ENCODE peak calls at places on chromosomes 2 and 18, in eight cellular contexts. H, X, S, F, R, M, N and D are unnamed samples.

GRCh38 chr2:237917696-237918374 is 49.0 kb upstream of the UBE2F start:
- DNase-seq in F (no peak), M (no peak), X (no peak), H (no peak), S (no peak), N (no peak), R (no peak), D (no peak)

GRCh38 chr18:686339-687111 is 25.9 kb downstream of the ENOSF1 start:
- DNase-seq in F (peak; percentile 14), S (no peak), H (no peak), M (no peak), N (no peak), R (no peak), X (peak; percentile 5), D (no peak)

GRCh38 chr2:191565647-191566198 is 112.2 kb upstream of the NABP1 start:
- DNase-seq in M (no peak), H (no peak), F (no peak), N (no peak), S (no peak), R (no peak), X (no peak), D (no peak)

GRCh38 chr2:147378403-147378802 is 466.4 kb upstream of the ACVR2A start:
- DNase-seq in S (no peak), F (no peak), N (no peak), H (no peak), R (no peak), X (no peak), M (no peak), D (no peak)

GRCh38 chr2:131168578-131168977 is 40.8 kb upstream of the POTEE start:
- DNase-seq in H (no peak), R (no peak), F (no peak), X (no peak), N (no peak), S (no peak), M (no peak), D (no peak)

GRCh38 chr2:173831312-173832229 is 133.6 kb downstream of the SP3 start:
- DNase-seq in R (peak; percentile 71), X (peak; percentile 43), H (no peak), F (no peak), N (no peak), S (no peak), M (peak; percentile 90), D (no peak)

GRCh38 chr2:239268082-239268481 is 132.7 kb downstream of the HDAC4 start:
- DNase-seq in H (peak; percentile 78), M (no peak), N (no peak), R (peak; percentile 84), S (no peak), F (no peak), X (no peak), D (no peak)

GRCh38 chr2:204360218-204361007 is 184.9 kb upstream of the PARD3B start:
- DNase-seq in M (no peak), F (no peak), H (no peak), N (no peak), X (no peak), S (no peak), R (no peak), D (no peak)

GRCh38 chr2:188620916-188621315 is 329.2 kb downstream of the GULP1 start:
- DNase-seq in S (no peak), X (peak; percentile 74), H (no peak), M (no peak), N (no peak), R (no peak), F (no peak), D (no peak)

GRCh38 chr18:5974696-5975095 is 79.4 kb upstream of the TMEM200C start:
- DNase-seq in R (no peak), S (no peak), F (no peak), X (no peak), M (no peak), H (no peak), N (no peak), D (no peak)

GRCh38 chr2:157441072-157441454 is 2.8 kb downstream of the CYTIP start:
- DNase-seq in X (no peak), N (no peak), H (no peak), R (no peak), S (peak; percentile 65), F (no peak), M (no peak), D (peak; percentile 47)

GRCh38 chr2:239024226-239024625 is 176.3 kb downstream of the TWIST2 start:
- DNase-seq in F (no peak), R (no peak), S (no peak), X (no peak), M (no peak), H (peak; percentile 45), N (no peak), D (no peak)

GRCh38 chr2:99380376-99381010 is 43.3 kb downstream of the EIF5B start:
- DNase-seq in R (no peak), S (peak; percentile 11), H (no peak), N (no peak), F (no peak), X (peak; percentile 51), M (no peak), D (no peak)

GRCh38 chr2:28231110-28231621 is 161.5 kb upstream of the FOSL2 start:
- DNase-seq in M (peak; percentile 21), S (no peak), F (no peak), R (no peak), X (peak; percentile 78), H (no peak), N (no peak), D (no peak)

GRCh38 chr2:3101016-3101703 is 276.5 kb downstream of the EIPR1 start:
- DNase-seq in X (no peak), H (no peak), R (no peak), N (no peak), S (no peak), F (no peak), M (no peak), D (no peak)

DNA sequence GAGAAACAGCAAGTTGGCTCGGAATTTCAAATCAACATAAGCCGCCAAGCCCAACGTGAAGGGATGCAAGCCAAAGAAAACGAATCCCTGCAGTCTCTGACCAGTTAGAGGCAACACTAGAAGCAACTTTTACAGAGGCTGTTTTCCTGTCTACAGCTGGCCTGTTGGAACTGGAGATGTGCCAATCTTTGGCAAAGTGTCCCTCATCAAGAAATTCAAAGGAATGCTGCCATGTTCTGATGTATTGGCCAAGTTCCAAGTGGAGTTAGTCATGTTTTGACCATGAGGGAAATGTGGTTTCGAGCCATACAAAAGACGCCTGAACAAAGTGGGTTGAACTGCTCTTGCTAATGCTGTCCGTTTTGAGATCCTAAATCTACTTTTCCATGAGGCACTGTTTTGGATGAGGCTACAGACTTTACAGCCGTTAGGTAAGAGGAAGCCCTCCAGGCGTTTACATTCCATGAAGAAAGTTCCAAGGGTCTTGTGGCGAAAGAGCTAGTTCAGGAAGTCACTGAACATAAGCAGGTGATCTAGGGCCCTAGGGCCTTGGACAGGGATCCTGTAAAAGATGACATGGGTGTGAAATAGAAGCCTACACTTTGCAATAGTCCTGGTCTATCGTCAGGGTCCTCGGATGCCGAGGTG is 140.7 kb upstream of the PXDN start:
- DNase-seq in N (no peak), R (peak; percentile 74), S (no peak), M (no peak), F (no peak), X (peak; percentile 77), H (no peak), D (no peak)
- TF ChIP-seq CTCF in N (no peak), R (no peak), S (no peak), M (no peak), F (no peak), X (no peak), H (no peak), D (no peak)

GRCh38 chr2:73114273-73114867 is 1.6 kb upstream of the RAB11FIP5 start:
- DNase-seq in X (peak; percentile 23), H (no peak), N (no peak), M (no peak), F (peak; percentile 71), R (no peak), S (no peak), D (no peak)
- H3K27me3 ChIP-seq in X (no peaks in the 10 kb centered on the region), H (no peaks in the 10 kb centered on the region), N (no peaks in the 10 kb centered on the region), M (no peaks in the 10 kb centered on the region), F (no peaks in the 10 kb centered on the region), R (no peaks in the 10 kb centered on the region), S (peaks cover 3% of the 10 kb centered on the region), D (no peaks in the 10 kb centered on the region)

GRCh38 chr18:64409511-64409910 is 260.6 kb upstream of the LINC00305 start:
- DNase-seq in N (no peak), R (no peak), M (no peak), H (no peak), F (no peak), X (no peak), S (no peak), D (no peak)
- TF ChIP-seq CTCF in N (no peak), R (peak; percentile 15), M (no peak), H (peak; percentile 51), F (no peak), X (peak; percentile 23), S (peak; percentile 53), D (no peak)

DNA sequence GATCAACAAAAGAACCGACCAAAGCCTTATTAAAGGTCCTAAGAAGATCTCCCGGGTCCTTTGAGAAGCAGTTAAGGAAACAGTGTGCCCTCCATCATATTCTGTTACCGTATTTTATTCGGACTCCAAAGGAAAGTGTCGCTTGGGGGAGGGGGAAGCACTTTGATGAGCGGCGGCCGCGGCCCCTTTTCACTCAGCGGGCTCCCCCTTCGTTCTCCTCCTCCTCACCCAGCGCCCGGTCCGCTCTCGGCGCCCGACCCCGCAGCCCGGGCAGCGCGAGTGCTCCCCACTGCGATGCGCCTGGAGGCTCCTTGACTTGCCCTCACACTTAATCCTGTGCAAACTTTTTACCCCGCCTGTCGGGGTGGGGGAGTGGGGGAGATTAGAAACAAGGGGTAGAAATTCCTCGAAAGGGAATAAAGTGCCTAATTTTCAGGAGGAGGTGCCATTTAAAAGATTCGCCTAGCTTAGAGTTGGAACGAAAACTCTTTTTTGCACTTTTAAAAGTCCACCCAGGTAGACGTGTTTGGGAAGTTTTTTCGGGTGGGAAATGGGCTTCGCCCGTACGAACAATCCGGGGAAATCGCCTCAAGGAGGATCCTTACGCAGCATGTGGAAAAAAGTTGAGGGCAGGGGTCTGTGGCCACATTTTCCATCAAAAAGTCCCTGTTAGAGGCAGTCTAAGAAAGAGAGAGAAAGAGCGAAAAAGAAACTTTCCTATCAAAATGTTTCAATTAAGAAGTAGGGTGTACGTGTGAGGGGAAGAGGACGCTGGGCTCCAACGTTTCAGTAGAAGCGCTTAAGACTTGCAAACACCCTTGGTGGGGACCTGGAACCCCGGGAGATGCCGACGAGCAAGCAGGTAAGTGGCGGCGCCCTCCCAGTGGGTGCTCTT is 1.1 kb upstream of the OTX1 start:
- DNase-seq in M (no peak), R (no peak), N (no peak), X (no peak), S (peak; percentile 31), F (peak; percentile 20), H (no peak), D (no peak)
- H3K27me3 ChIP-seq in M (peaks cover 25% of the 10 kb centered on the region), R (peaks cover 29% of the 10 kb centered on the region), N (peaks cover 27% of the 10 kb centered on the region), X (peaks cover 56% of the 10 kb centered on the region), S (no peaks in the 10 kb centered on the region), F (peaks cover 60% of the 10 kb centered on the region), H (peaks cover 100% of the 10 kb centered on the region), D (peaks cover 95% of the 10 kb centered on the region)

GRCh38 chr18:27627927-27628326 is 442.8 kb upstream of the CHST9 start:
- DNase-seq in X (no peak), F (no peak), M (no peak), R (no peak), N (no peak), H (no peak), S (no peak), D (no peak)
- TF ChIP-seq CTCF in X (no peak), F (peak; percentile 36), M (no peak), R (no peak), N (no peak), H (no peak), S (no peak), D (no peak)